ENCODE peak calls at places on chromosomes 2 and 18, in ten cellular contexts. J is astrocyte of the cerebellum, S is fibroblast of lung, X is A549, H is sigmoid colon, U is chondrocyte, I is heart left ventricle, F is HFF-Myc, G is left ventricle myocardium inferior, C is cardiac fibroblast. E is an unnamed sample.

GRCh38 chr2:47905454-47906260 is 641 bp downstream of the FBXO11 start:
- DNase-seq in J (no peak), H (peak), C (peak), I (peak), S (peak), U (no peak), G (peak), F (no peak), X (no peak), E (no peak)

GRCh38 chr2:200405599-200406298 is 99.3 kb downstream of the SPATS2L start:
- DNase-seq in G (no peak), F (peak), C (peak), H (no peak), X (peak), S (peak), I (no peak), U (no peak), J (peak), E (no peak)

GRCh38 chr18:50749421-50749820 is 70.4 kb downstream of the MRO start:
- DNase-seq in C (no peak), U (no peak), S (no peak), G (no peak), X (no peak), J (no peak), F (no peak), H (no peak), I (no peak), E (no peak)

GRCh38 chr18:75269140-75269676 is 58.6 kb downstream of the TSHZ1 start:
- DNase-seq in X (no peak), H (no peak), F (no peak), J (no peak), I (no peak), U (no peak), G (no peak), S (no peak), C (no peak), E (no peak)

GRCh38 chr18:55863876-55864275 is 275.9 kb upstream of the TCF4 start:
- DNase-seq in H (peak), I (no peak), F (peak), C (peak), J (no peak), U (no peak), X (no peak), G (peak), S (peak), E (peak)

GRCh38 chr2:23231865-23232264 is 153.1 kb upstream of the KLHL29 start:
- DNase-seq in I (no peak), X (no peak), U (no peak), G (no peak), S (no peak), H (no peak), J (no peak), C (no peak), F (no peak), E (no peak)

GRCh38 chr2:234963785-234964615 is 12.2 kb downstream of the SH3BP4 start:
- DNase-seq in H (peak), F (no peak), I (no peak), S (peak), C (peak), G (no peak), X (no peak), J (peak), U (no peak), E (peak)

GRCh38 chr2:28366496-28367282 is 26.0 kb upstream of the FOSL2 start:
- DNase-seq in S (peak), G (no peak), I (no peak), U (peak), F (no peak), J (no peak), X (no peak), C (peak), H (no peak), E (no peak)

GRCh38 chr2:84899181-84899580 is 6.3 kb upstream of the TMSB10 start:
- DNase-seq in S (no peak), I (no peak), C (no peak), J (no peak), U (no peak), X (no peak), F (no peak), H (peak), G (no peak), E (no peak)

GRCh38 chr2:207772081-207772843 is 2.6 kb upstream of the FZD5 start:
- DNase-seq in H (no peak), G (no peak), I (no peak), U (no peak), J (no peak), C (peak), F (no peak), X (no peak), S (peak), E (no peak)

GRCh38 chr2:170928036-170928823 is 823 bp upstream of the GORASP2 start:
- DNase-seq in H (no peak), F (no peak), J (no peak), S (peak), U (no peak), X (peak), G (no peak), C (no peak), I (no peak), E (no peak)

GRCh38 chr2:83844490-83844889 is 614.6 kb downstream of the SUCLG1 start:
- DNase-seq in H (no peak), G (no peak), X (no peak), C (no peak), I (no peak), J (no peak), U (no peak), F (no peak), S (no peak), E (no peak)

GRCh38 chr2:135791418-135792190 is 45.4 kb downstream of the LCT start:
- DNase-seq in I (no peak), J (peak), G (no peak), H (no peak), C (peak), F (no peak), U (no peak), S (peak), X (no peak), E (no peak)

GRCh38 chr18:7329036-7329435 is 98.1 kb downstream of the LRRC30 start:
- DNase-seq in U (no peak), I (no peak), C (peak), G (no peak), X (no peak), S (no peak), H (no peak), J (no peak), F (no peak), E (no peak)

GRCh38 chr2:212147921-212148513 is 390.6 kb downstream of the ERBB4 start:
- DNase-seq in F (no peak), C (peak), G (no peak), J (no peak), X (no peak), I (no peak), H (no peak), S (no peak), U (no peak), E (no peak)

GRCh38 chr2:150466770-150467640 is 20.5 kb downstream of the RND3 start:
- DNase-seq in X (no peak), U (no peak), C (peak), J (peak), F (no peak), S (peak), G (no peak), H (no peak), I (no peak), E (no peak)

GRCh38 chr18:80179857-80180558 is 67.3 kb downstream of the PARD6G start:
- DNase-seq in I (no peak), G (no peak), H (no peak), J (no peak), F (no peak), X (no peak), U (no peak), S (no peak), C (no peak), E (no peak)

GRCh38 chr2:96330407-96330806 is 5.2 kb upstream of the NCAPH start:
- DNase-seq in F (no peak), C (peak), G (no peak), U (no peak), I (no peak), S (peak), J (no peak), X (no peak), H (no peak), E (no peak)

GRCh38 chr2:105783972-105784371 is 39.3 kb downstream of the NCK2 start:
- DNase-seq in U (no peak), X (no peak), I (no peak), J (no peak), H (no peak), F (no peak), C (no peak), S (no peak), G (no peak), E (no peak)

DNA sequence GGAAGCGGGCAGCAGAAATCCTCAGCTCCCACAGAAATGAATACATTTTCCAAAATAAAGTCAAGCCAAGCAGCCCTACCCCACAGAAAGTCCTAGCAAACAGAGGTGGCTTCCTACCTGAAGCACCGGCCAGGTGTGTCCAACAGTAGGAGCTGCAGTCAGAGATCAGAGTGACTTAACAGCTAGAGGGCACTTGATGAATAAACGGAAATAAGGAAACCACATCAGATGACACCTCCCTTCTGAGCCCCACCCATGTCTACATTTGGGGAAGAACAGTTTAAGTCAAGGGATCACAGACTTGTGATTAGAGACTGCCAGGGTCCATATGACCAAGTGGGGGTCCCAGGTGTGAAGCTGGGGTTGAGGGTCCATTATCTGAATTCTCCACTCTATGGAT is at the start of gene CXCR1:
- DNase-seq in C (no peak), X (no peak), F (no peak), I (no peak), S (no peak), G (no peak), H (no peak), J (no peak), U (no peak), E (no peak)
- TF ChIP-seq CTCF in C (no peak), X (no peak), F (no peak), I (no peak), S (no peak), G (no peak), H (no peak), J (no peak), U (no peak), E (no peak)

DNA sequence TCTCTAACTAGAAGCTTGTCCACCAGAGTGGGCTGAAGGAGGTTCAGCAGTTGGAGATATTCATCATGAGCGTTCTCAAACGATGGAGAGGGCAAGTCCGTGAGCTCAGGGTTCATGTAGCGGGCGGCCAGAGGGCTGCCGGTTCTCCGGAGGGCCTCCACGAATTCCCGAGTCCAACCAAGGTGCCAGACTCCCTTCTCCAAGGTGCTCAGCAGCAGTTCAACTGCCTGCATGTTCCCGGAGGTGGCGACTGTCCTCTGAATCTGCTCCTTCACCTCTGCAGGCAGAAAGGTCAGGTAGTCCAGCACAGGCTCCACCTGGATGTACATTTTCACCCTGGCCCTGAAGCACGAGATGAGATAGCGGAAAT is 589 bp downstream of the IFIH1 start:
- DNase-seq in F (no peak), G (peak), H (no peak), S (peak), J (no peak), X (no peak), I (peak), C (peak), U (no peak), E (no peak)
- TF ChIP-seq CTCF in F (no peak), G (no peak), H (no peak), S (no peak), J (no peak), X (no peak), I (no peak), C (no peak), U (no peak), E (no peak)

GRCh38 chr2:194166818-194167217 is 1490.2 kb upstream of the SLC39A10 start:
- DNase-seq in U (no peak), C (peak), I (no peak), J (peak), H (no peak), F (no peak), G (no peak), X (no peak), S (peak), E (no peak)
- TF ChIP-seq CTCF in U (peak), C (peak), I (no peak), J (peak), H (no peak), F (peak), G (peak), X (peak), S (peak), E (no peak)

GRCh38 chr2:236569593-236569973 is at the start of gene ACKR3:
- DNase-seq in G (peak), I (peak), X (peak), J (peak), C (peak), S (peak), H (peak), U (peak), F (peak), E (peak)
- TF ChIP-seq CTCF in G (peak), I (peak), X (peak), J (peak), C (no peak), S (peak), H (peak), U (peak), F (peak), E (peak)